ENCODE peak calls at places on chromosomes 13 and 19, in nine cellular contexts. W is astrocyte, A is colonic mucosa, M is endodermal cell, Y is IMR-90, N is GM23248, J is keratinocyte, B is HepG2, R is fibroblast of lung. Z is an unnamed sample.

GRCh38 chr13:20461860-20462532 is 63.7 kb downstream of the CRYL1 start:
- DNase-seq in W (no peak), A (no peak), M (no peak), Y (no peak), N (no peak), J (no peak), B (no peak), R (no peak), Z (no peak)

GRCh38 chr19:14000691-14001365 is 5.3 kb downstream of the RFX1 start:
- DNase-seq in W (no peak), A (no peak), M (no peak), Y (no peak), N (no peak), J (no peak), B (no peak), R (no peak), Z (no peak)

GRCh38 chr13:112895521-112896465 is 73.2 kb upstream of the MCF2L start:
- DNase-seq in W (no peak), A (no peak), M (no peak), Y (no peak), N (no peak), J (no peak), B (no peak), R (no peak), Z (no peak)

GRCh38 chr19:17871878-17872250 is at the start of gene SLC5A5:
- DNase-seq in W (no peak), A (no peak), M (peak; percentile 74), Y (no peak), N (no peak), J (no peak), B (no peak), R (no peak), Z (no peak)

GRCh38 chr13:21674271-21675009 is 3.6 kb downstream of the FGF9 start:
- DNase-seq in W (no peak), A (peak; percentile 36), M (peak; percentile 72), Y (no peak), N (peak; percentile 42), J (no peak), B (no peak), R (no peak), Z (peak; percentile 39)

GRCh38 chr19:55489711-55490477 is 1.7 kb downstream of the SSC5D start:
- DNase-seq in W (no peak), A (no peak), M (no peak), Y (no peak), N (peak; percentile 31), J (no peak), B (no peak), R (no peak), Z (no peak)

GRCh38 chr19:18975011-18975410 is 34.0 kb upstream of the HOMER3 start:
- DNase-seq in W (no peak), A (no peak), M (no peak), Y (peak; percentile 62), N (peak; percentile 69), J (no peak), B (no peak), R (no peak), Z (no peak)

GRCh38 chr13:97018029-97018819 is 23.9 kb upstream of the OXGR1 start:
- DNase-seq in W (peak; percentile 38), A (peak; percentile 35), M (peak; percentile 71), Y (peak; percentile 61), N (peak; percentile 65), J (peak; percentile 9), B (peak; percentile 36), R (peak; percentile 75), Z (no peak)

GRCh38 chr13:112592181-112592580 is 4.2 kb upstream of the TUBGCP3 start:
- DNase-seq in W (no peak), A (no peak), M (no peak), Y (no peak), N (no peak), J (no peak), B (no peak), R (no peak), Z (no peak)

GRCh38 chr19:54654447-54655321 is 8.1 kb upstream of the LILRB4 start:
- DNase-seq in W (no peak), A (no peak), M (no peak), Y (no peak), N (no peak), J (no peak), B (no peak), R (no peak), Z (no peak)

GRCh38 chr13:102011539-102011938 is 390.3 kb downstream of the FGF14 start:
- DNase-seq in W (no peak), A (no peak), M (no peak), Y (no peak), N (no peak), J (no peak), B (no peak), R (no peak), Z (no peak)

GRCh38 chr13:25619897-25620296 is 248.1 kb downstream of the ATP8A2 start:
- DNase-seq in W (no peak), A (no peak), M (no peak), Y (no peak), N (no peak), J (no peak), B (no peak), R (no peak), Z (no peak)

DNA sequence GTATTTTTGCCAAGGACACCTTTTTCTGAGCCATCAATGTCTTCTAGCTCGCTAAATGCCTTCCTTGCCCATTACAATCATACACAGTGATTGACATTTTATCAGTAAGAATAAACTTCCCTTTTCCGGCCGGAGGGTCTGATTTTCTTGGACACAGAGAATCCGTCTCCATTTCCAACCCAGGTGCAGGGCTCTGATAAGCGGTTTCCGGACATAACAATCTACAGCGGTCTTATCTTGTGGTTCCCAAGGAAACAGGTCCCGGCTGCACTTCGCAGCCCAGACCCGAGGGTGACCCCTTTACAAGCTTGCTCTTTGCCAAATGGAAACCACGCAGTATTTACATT is 5.1 kb upstream of the ZNF77 start:
- DNase-seq in W (peak; percentile 48), A (no peak), M (no peak), Y (peak; percentile 50), N (peak; percentile 32), J (no peak), B (peak; percentile 62), R (no peak), Z (no peak)
- H3K9ac ChIP-seq in W (peak overlapping the region; percentile 96), A (peak overlapping the region; percentile 77), M (peak overlapping the region; percentile 94), Y (peak overlapping the region; percentile 90), N (peak overlapping the region; percentile 93), J (peak overlapping the region; percentile 84), B (peak overlapping the region; percentile 88), R (peak overlapping the region; percentile 90), Z (peak overlapping the region; percentile 96)

DNA sequence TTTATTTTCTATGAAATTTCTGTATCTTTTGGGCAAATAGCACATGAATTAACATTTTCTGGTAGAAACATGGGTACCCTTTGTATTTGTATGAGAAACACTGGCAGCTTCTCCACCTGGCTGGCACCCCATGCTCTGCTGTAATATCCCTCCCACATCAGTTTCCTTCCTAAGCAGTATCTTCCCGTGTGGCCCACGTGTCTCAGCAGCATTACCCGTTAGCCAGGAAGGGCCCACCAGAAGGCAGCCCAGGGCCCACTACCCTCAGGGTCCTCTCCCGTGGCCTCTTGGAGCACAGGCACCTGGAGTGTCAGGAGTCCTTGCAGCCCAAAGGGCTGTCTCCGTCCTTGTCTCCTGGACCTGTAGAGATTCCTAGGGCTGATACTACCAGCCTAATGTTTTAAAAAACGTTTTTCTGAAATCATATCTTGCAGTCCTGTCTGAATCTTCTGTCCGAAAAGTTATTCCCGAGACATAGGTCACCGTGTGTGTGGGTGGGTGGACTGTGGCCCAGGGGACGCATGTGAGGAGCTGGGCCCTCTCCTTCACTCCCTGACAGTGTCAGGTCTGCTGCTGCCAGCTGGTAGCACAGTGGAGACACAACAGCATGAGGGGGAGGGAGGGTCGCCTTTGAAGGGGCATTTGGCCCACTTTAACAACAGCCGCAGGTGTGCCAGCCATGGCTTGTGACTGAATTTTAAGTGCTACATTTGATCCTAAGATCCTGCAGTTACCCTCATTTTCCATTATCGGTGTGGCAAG is 22.0 kb upstream of the TEX29 start:
- DNase-seq in W (no peak), A (no peak), M (no peak), Y (no peak), N (no peak), J (no peak), B (no peak), R (no peak), Z (no peak)
- H3K9ac ChIP-seq in W (no peak overlapping the region), A (no peak overlapping the region), M (no peak overlapping the region), Y (no peak overlapping the region), N (no peak overlapping the region), J (no peak overlapping the region), B (no peak overlapping the region), R (no peak overlapping the region), Z (no peak overlapping the region)

GRCh38 chr13:99967884-99968520 is 3.6 kb downstream of the ZIC5 start:
- DNase-seq in W (no peak), A (no peak), M (peak; percentile 72), Y (no peak), N (no peak), J (no peak), B (no peak), R (no peak), Z (no peak)
- H3K9ac ChIP-seq in W (peak overlapping the region; percentile 79), A (no peak overlapping the region), M (peak overlapping the region; percentile 80), Y (no peak overlapping the region), N (no peak overlapping the region), J (no peak overlapping the region), B (no peak overlapping the region), R (no peak overlapping the region), Z (peak overlapping the region; percentile 92)

GRCh38 chr13:40648040-40648439 is 18.4 kb downstream of the FOXO1 start:
- DNase-seq in W (no peak), A (no peak), M (no peak), Y (no peak), N (no peak), J (no peak), B (no peak), R (no peak), Z (no peak)

GRCh38 chr13:40640202-40640601 is 26.2 kb downstream of the FOXO1 start:
- DNase-seq in W (no peak), A (no peak), M (no peak), Y (no peak), N (no peak), J (no peak), B (no peak), R (no peak), Z (no peak)

GRCh38 chr13:40648841-40649240 is 17.6 kb downstream of the FOXO1 start:
- DNase-seq in W (no peak), A (no peak), M (peak; percentile 77), Y (no peak), N (no peak), J (no peak), B (no peak), R (no peak), Z (no peak)

GRCh38 chr13:40640845-40641458 is 25.5 kb downstream of the FOXO1 start:
- DNase-seq in W (no peak), A (no peak), M (no peak), Y (no peak), N (no peak), J (no peak), B (no peak), R (no peak), Z (no peak)

DNA sequence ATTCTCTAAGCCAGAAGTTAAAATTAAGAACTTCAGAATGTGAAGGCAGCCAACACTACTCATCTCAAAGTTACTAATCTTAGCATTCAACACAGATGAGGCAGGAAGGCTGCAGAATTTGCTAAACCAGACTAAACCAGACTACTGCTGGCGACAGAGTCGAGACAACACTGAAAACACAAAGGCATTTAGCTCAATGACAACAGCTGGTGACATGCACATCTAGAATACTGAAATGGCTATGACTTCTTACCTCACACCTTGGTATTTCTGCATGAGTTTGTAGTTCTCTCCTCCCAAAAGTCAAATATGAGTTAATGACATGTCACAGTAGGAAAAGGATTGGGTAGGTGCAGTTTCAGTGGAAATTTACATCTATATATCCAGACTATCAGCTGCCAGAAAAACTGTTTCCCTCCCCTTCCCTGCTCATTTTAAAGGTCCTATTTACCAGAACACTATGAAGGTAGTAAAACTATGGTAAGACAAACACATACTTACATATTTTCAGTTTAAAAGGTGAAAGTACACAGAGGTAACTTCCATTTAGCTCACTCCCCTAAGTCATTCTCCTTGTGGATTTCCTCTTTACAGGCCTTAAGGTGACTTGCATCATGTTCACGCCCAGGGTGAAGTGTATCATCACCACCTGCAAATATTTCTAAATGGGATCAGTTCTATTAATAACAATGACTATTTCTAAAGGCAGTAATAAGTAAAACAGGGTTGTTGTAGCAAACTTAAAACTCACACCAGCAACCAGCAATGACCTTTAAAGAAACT is 21.4 kb downstream of the FOXO1 start:
- DNase-seq in W (no peak), A (no peak), M (peak; percentile 29), Y (no peak), N (peak; percentile 36), J (no peak), B (no peak), R (no peak), Z (no peak)
- H3K9ac ChIP-seq in W (no peak overlapping the region), A (no peak overlapping the region), M (no peak overlapping the region), Y (no peak overlapping the region), N (peak overlapping the region; percentile 21), J (no peak overlapping the region), B (no peak overlapping the region), R (no peak overlapping the region), Z (no peak overlapping the region)